ENCODE peak calls at places on chromosomes 1 and 21, in five cellular contexts. F, O, K, R and T are unnamed samples.

GRCh38 chr1:29975036-29975694 is 738.8 kb downstream of the PTPRU start:
- DNase-seq in F (peak; percentile 11), O (peak; percentile 26), K (no peak), R (peak; percentile 41), T (peak; percentile 54)

GRCh38 chr21:43608225-43608624 is 51.1 kb downstream of the HSF2BP start:
- DNase-seq in F (no peak), O (no peak), K (no peak), R (peak; percentile 80), T (peak; percentile 82)

GRCh38 chr1:213623103-213623581 is 364.6 kb upstream of the PROX1 start:
- DNase-seq in F (peak; percentile 27), O (no peak), K (no peak), R (no peak), T (peak; percentile 34)

GRCh38 chr1:238242156-238242555 is 351.4 kb upstream of the ZP4 start:
- DNase-seq in F (no peak), O (no peak), K (no peak), R (no peak), T (peak; percentile 40)

GRCh38 chr1:199290186-199290585 is 651.3 kb downstream of the PTPRC start:
- DNase-seq in F (no peak), O (no peak), K (no peak), R (no peak), T (peak; percentile 15)

GRCh38 chr1:224170748-224171478 is 12.1 kb upstream of the DEGS1 start:
- DNase-seq in F (peak; percentile 44), O (peak; percentile 34), K (no peak), R (peak; percentile 42), T (peak; percentile 71)

GRCh38 chr1:156697481-156697880 is 7.9 kb downstream of the CRABP2 start:
- DNase-seq in F (no peak), O (no peak), K (no peak), R (no peak), T (no peak)

GRCh38 chr1:6612641-6613360 is 730 bp upstream of the PHF13 start:
- DNase-seq in F (peak; percentile 29), O (peak; percentile 51), K (no peak), R (peak; percentile 40), T (peak; percentile 47)

GRCh38 chr21:46028547-46029200 is 47.1 kb downstream of the COL6A1 start:
- DNase-seq in F (no peak), O (no peak), K (no peak), R (no peak), T (no peak)

GRCh38 chr1:156583821-156584622 is 4.5 kb downstream of the TTC24 start:
- DNase-seq in F (peak; percentile 93), O (peak; percentile 68), K (no peak), R (peak; percentile 89), T (peak; percentile 89)

GRCh38 chr1:245465666-245466065 is 310.9 kb downstream of the KIF26B start:
- DNase-seq in F (no peak), O (no peak), K (no peak), R (no peak), T (no peak)

GRCh38 chr1:97632075-97632474 is 288.8 kb downstream of the DPYD start:
- DNase-seq in F (no peak), O (no peak), K (no peak), R (peak; percentile 43), T (peak; percentile 17)

GRCh38 chr1:56452027-56453011 is 127.0 kb downstream of the PLPP3 start:
- DNase-seq in F (no peak), O (no peak), K (no peak), R (no peak), T (no peak)

GRCh38 chr1:21857142-21857839 is 45.2 kb downstream of the LDLRAD2 start:
- DNase-seq in F (no peak), O (no peak), K (no peak), R (peak; percentile 36), T (no peak)

GRCh38 chr1:224733021-224733911 is 117.1 kb downstream of the CNIH3 start:
- DNase-seq in F (peak; percentile 77), O (no peak), K (no peak), R (peak; percentile 47), T (no peak)

GRCh38 chr1:218361298-218362065 is 16.3 kb downstream of the TGFB2 start:
- DNase-seq in F (no peak), O (no peak), K (no peak), R (peak; percentile 76), T (peak; percentile 80)

GRCh38 chr1:88890790-88891317 is 513 bp downstream of the GTF2B start:
- DNase-seq in F (peak; percentile 43), O (no peak), K (no peak), R (peak; percentile 46), T (peak; percentile 32)

GRCh38 chr1:205595861-205596260 is 36.0 kb downstream of the ELK4 start:
- DNase-seq in F (no peak), O (no peak), K (no peak), R (no peak), T (no peak)

GRCh38 chr1:173329747-173330146 is 122.6 kb upstream of the TNFSF4 start:
- DNase-seq in F (no peak), O (no peak), K (no peak), R (peak; percentile 56), T (peak; percentile 47)

GRCh38 chr1:30191154-30191702 is 532.2 kb downstream of the MATN1 start:
- DNase-seq in F (peak; percentile 17), O (peak; percentile 51), K (no peak), R (peak; percentile 90), T (peak; percentile 62)

GRCh38 chr1:160813215-160813614 is 17.2 kb downstream of the LY9 start:
- DNase-seq in F (peak; percentile 51), O (no peak), K (no peak), R (peak; percentile 5), T (peak; percentile 72)

GRCh38 chr1:6998267-6998666 is 213.0 kb downstream of the CAMTA1 start:
- DNase-seq in F (no peak), O (no peak), K (peak; percentile 19), R (no peak), T (no peak)

GRCh38 chr1:213127074-213127473 is 76.0 kb downstream of the RPS6KC1 start:
- DNase-seq in F (no peak), O (no peak), K (no peak), R (no peak), T (no peak)

GRCh38 chr1:36222481-36223372 is 1.5 kb upstream of the THRAP3 start:
- DNase-seq in F (no peak), O (no peak), K (no peak), R (no peak), T (no peak)

GRCh38 chr1:160251687-160252526 is 10.4 kb downstream of the DCAF8 start:
- DNase-seq in F (peak; percentile 79), O (peak; percentile 67), K (no peak), R (peak; percentile 82), T (peak; percentile 87)

GRCh38 chr1:107018445-107018844 is 38.0 kb upstream of the PRMT6 start:
- DNase-seq in F (no peak), O (no peak), K (no peak), R (no peak), T (no peak)

GRCh38 chr1:42506576-42506975 is 43.5 kb downstream of the CCDC30 start:
- DNase-seq in F (no peak), O (no peak), K (no peak), R (no peak), T (no peak)

GRCh38 chr1:42504535-42505128 is 41.5 kb downstream of the CCDC30 start:
- DNase-seq in F (no peak), O (no peak), K (no peak), R (no peak), T (no peak)
- TF ChIP-seq CTCF in F (no peak), O (no peak), K (no peak), R (no peak), T (no peak)

DNA sequence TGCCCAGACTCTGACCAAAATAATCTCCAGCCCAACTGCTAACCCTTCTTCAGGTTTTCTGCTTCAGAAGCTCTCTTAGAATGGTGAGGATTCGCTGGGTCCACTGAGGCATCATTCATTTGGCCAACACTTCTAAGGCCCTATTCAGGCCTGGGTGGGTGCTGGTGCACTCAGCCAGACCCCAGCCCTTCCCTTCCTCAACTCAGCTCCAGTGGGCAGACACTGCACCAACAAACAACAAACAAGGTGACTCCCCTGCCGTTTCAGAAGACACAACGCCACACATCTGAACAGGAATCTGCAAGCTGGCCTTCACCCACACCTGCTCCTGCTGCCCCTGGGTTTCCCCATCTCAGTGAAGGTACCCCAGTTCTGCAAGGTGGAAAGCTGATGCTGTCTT is 6.0 kb downstream of the HEYL start:
- DNase-seq in F (no peak), O (no peak), K (no peak), R (no peak), T (no peak)
- TF ChIP-seq CTCF in F (no peak), O (no peak), K (no peak), R (no peak), T (no peak)

GRCh38 chr1:164477336-164477735 is 81.6 kb upstream of the PBX1 start:
- DNase-seq in F (no peak), O (no peak), K (no peak), R (no peak), T (no peak)

GRCh38 chr1:164479242-164479641 is 79.7 kb upstream of the PBX1 start:
- DNase-seq in F (no peak), O (no peak), K (no peak), R (no peak), T (no peak)

GRCh38 chr1:164475834-164476233 is 83.2 kb upstream of the PBX1 start:
- DNase-seq in F (no peak), O (no peak), K (no peak), R (no peak), T (no peak)

DNA sequence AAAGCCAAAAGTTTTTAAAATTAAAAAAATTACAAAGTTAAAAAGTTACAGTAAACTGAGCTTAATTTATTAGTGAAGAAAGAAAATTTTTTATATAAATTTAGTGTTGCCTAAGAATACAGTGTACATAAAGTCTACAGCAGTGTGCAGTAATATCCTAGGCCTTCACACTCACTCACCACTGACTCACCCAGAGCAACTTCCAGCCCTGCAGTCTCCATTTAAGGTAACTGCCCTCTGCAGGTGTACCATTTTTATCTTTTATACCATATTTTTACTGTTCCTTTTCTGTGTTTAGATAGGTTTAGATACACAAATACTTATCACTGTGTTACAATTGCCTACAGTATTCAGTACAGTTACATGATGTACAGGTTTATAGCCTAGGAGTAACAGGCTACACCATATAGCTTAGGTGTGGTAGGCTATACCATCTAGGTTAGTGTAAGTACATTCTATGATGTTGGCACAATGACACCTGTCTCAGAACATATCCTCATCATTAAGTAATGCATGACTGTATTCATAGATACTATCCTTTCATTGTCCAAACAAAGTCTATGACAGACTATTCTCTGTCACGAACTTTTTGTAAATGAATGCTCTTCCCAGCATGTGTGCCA is 78.6 kb upstream of the PBX1 start:
- DNase-seq in F (no peak), O (no peak), K (no peak), R (no peak), T (peak; percentile 13)
- TF ChIP-seq CTCF in F (no peak), O (no peak), K (no peak), R (no peak), T (no peak)

DNA sequence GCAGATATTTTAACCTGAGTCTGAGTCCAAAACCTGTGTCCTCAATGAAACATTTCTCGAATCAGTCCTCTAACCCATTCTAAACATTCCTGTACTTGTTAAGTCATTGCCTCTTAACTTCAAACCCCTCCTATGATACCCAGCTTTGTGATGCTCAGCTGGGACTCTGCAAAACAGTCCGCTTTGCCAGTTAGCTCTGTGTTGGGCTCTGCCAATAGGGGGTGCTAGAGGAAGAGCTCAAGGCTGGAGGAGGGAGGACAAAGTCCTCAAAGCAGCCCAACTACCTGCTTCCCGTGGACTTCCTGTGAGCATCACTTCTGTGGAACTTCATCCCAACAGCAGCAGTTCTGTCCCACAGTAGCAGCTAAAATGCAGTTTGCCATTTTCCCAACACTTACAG is 38.1 kb upstream of the SYT14 start:
- DNase-seq in F (peak; percentile 35), O (no peak), K (peak; percentile 34), R (no peak), T (peak; percentile 54)
- TF ChIP-seq CTCF in F (peak; percentile 58), O (no peak), K (peak; percentile 99), R (peak; percentile 31), T (peak; percentile 36)